ENCODE peak calls at places on chromosomes 11 and 22, in five cellular contexts. F is NCI-H2081, S is RWPE1, W is iris pigment epithelial cell, C is HS-5. E is an unnamed sample.

GRCh38 chr11:34274712-34275398 is 83.0 kb downstream of the ABTB2 start:
- DNase-seq in F (no peak), S (peak), W (peak), C (peak), E (peak)

GRCh38 chr11:9951714-9952275 is 287.9 kb downstream of the SWAP70 start:
- DNase-seq in F (no peak), S (no peak), W (peak), C (no peak), E (no peak)

GRCh38 chr11:35066029-35066428 is 72.9 kb upstream of the CD44 start:
- DNase-seq in F (no peak), S (no peak), W (no peak), C (no peak), E (no peak)

GRCh38 chr11:131242616-131243015 is 127.8 kb upstream of the NTM start:
- DNase-seq in F (no peak), S (no peak), W (no peak), C (no peak), E (no peak)

GRCh38 chr22:45757068-45757467 is 85.4 kb downstream of the ATXN10 start:
- DNase-seq in F (no peak), S (no peak), W (peak), C (no peak), E (no peak)

GRCh38 chr22:21444701-21445436 is 22.3 kb upstream of the TMEM191C start:
- DNase-seq in F (no peak), S (no peak), W (no peak), C (no peak), E (no peak)

GRCh38 chr11:95485115-95485900 is 254.3 kb upstream of the SESN3 start:
- DNase-seq in F (no peak), S (no peak), W (peak), C (no peak), E (no peak)

GRCh38 chr22:38437416-38437815 is 17.6 kb downstream of the KCNJ4 start:
- DNase-seq in F (no peak), S (no peak), W (peak), C (no peak), E (no peak)

GRCh38 chr11:69416123-69416475 is 65.4 kb upstream of the LINC01488 start:
- DNase-seq in F (no peak), S (no peak), W (no peak), C (no peak), E (no peak)

GRCh38 chr11:132263231-132263630 is 892.8 kb downstream of the NTM start:
- DNase-seq in F (no peak), S (no peak), W (no peak), C (no peak), E (no peak)

GRCh38 chr22:35930933-35931332 is 97.7 kb downstream of the RBFOX2 start:
- DNase-seq in F (peak), S (peak), W (peak), C (peak), E (peak)

GRCh38 chr11:3865388-3866193 is 10.1 kb downstream of the STIM1 start:
- DNase-seq in F (no peak), S (peak), W (peak), C (no peak), E (peak)

GRCh38 chr22:21837184-21837979 is 30.1 kb downstream of the MAPK1 start:
- DNase-seq in F (no peak), S (peak), W (peak), C (peak), E (peak)

GRCh38 chr11:71370895-71371673 is 77.1 kb downstream of the DHCR7 start:
- DNase-seq in F (no peak), S (no peak), W (no peak), C (no peak), E (no peak)

GRCh38 chr11:75338516-75339218 is 12.8 kb downstream of the ARRB1 start:
- DNase-seq in F (no peak), S (no peak), W (peak), C (no peak), E (peak)

GRCh38 chr11:7170431-7170830 is 81.3 kb upstream of the SYT9 start:
- DNase-seq in F (no peak), S (no peak), W (no peak), C (no peak), E (no peak)

GRCh38 chr11:128048121-128048520 is 539.2 kb downstream of the ETS1 start:
- DNase-seq in F (no peak), S (no peak), W (no peak), C (no peak), E (no peak)

GRCh38 chr22:20428496-20429253 is 8.9 kb downstream of the SCARF2 start:
- DNase-seq in F (no peak), S (no peak), W (no peak), C (no peak), E (no peak)

GRCh38 chr22:43310311-43310710 is 32.9 kb downstream of the SCUBE1 start:
- DNase-seq in F (no peak), S (no peak), W (no peak), C (no peak), E (no peak)

GRCh38 chr11:19903620-19904069 is 191.0 kb downstream of the NAV2 start:
- DNase-seq in F (peak), S (peak), W (peak), C (peak), E (peak)

GRCh38 chr11:134032501-134033091 is 36.3 kb upstream of the JAM3 start:
- DNase-seq in F (no peak), S (no peak), W (no peak), C (no peak), E (peak)

GRCh38 chr11:130518164-130518563 is 69.7 kb downstream of the ADAMTS15 start:
- DNase-seq in F (no peak), S (no peak), W (no peak), C (no peak), E (no peak)

GRCh38 chr11:73176145-73176891 is 34.2 kb upstream of the FCHSD2 start:
- DNase-seq in F (no peak), S (no peak), W (no peak), C (no peak), E (no peak)

GRCh38 chr11:119673389-119674336 is 55.3 kb downstream of the NECTIN1 start:
- DNase-seq in F (no peak), S (no peak), W (no peak), C (no peak), E (no peak)

GRCh38 chr11:2325123-2325522 is 23.3 kb downstream of the TSPAN32 start:
- DNase-seq in F (no peak), S (no peak), W (no peak), C (no peak), E (no peak)

GRCh38 chr11:131248588-131248987 is 121.8 kb upstream of the NTM start:
- DNase-seq in F (no peak), S (no peak), W (no peak), C (no peak), E (no peak)

GRCh38 chr11:58575377-58576020 is at the start of gene LPXN:
- DNase-seq in F (no peak), S (no peak), W (peak), C (peak), E (peak)